ENCODE peak calls at places on chromosomes 13 and 19, in six cellular contexts. One of them, this sample, is unnamed.

GRCh38 chr19:3401004-3401768 is 34.8 kb downstream of the NFIC start:
- DNase-seq in HFF-Myc: no peak
- DNase-seq in sciatic nerve: no peak
- DNase-seq in astrocyte of the hippocampus: no peak
- DNase-seq in CD4-positive, CD25-positive, alpha-beta regulatory T cell: no peak
- DNase-seq in NCI-H345: no peak
- DNase-seq in this sample: no peak

GRCh38 chr19:13846533-13847032 is 30.4 kb upstream of the NANOS3 start:
- DNase-seq in HFF-Myc: no peak
- DNase-seq in sciatic nerve: peak; percentile 88
- DNase-seq in astrocyte of the hippocampus: peak; percentile 98
- DNase-seq in CD4-positive, CD25-positive, alpha-beta regulatory T cell: peak; percentile 99
- DNase-seq in NCI-H345: no peak
- DNase-seq in this sample: peak; percentile 85

GRCh38 chr19:5547881-5548280 is 19.9 kb downstream of the TINCR start:
- DNase-seq in HFF-Myc: no peak
- DNase-seq in sciatic nerve: no peak
- DNase-seq in astrocyte of the hippocampus: peak; percentile 39
- DNase-seq in CD4-positive, CD25-positive, alpha-beta regulatory T cell: no peak
- DNase-seq in NCI-H345: peak; percentile 10
- DNase-seq in this sample: peak; percentile 49

GRCh38 chr13:31444266-31444862 is 244.6 kb downstream of the B3GLCT start:
- DNase-seq in HFF-Myc: no peak
- DNase-seq in sciatic nerve: no peak
- DNase-seq in astrocyte of the hippocampus: no peak
- DNase-seq in CD4-positive, CD25-positive, alpha-beta regulatory T cell: no peak
- DNase-seq in NCI-H345: no peak
- DNase-seq in this sample: no peak

GRCh38 chr13:57557979-57558529 is 73.5 kb upstream of the PCDH17 start:
- DNase-seq in HFF-Myc: no peak
- DNase-seq in sciatic nerve: no peak
- DNase-seq in astrocyte of the hippocampus: peak; percentile 11
- DNase-seq in CD4-positive, CD25-positive, alpha-beta regulatory T cell: no peak
- DNase-seq in NCI-H345: no peak
- DNase-seq in this sample: peak; percentile 2

GRCh38 chr19:47241919-47242644 is 11.1 kb upstream of the BBC3 start:
- DNase-seq in HFF-Myc: no peak
- DNase-seq in sciatic nerve: no peak
- DNase-seq in astrocyte of the hippocampus: no peak
- DNase-seq in CD4-positive, CD25-positive, alpha-beta regulatory T cell: no peak
- DNase-seq in NCI-H345: no peak
- DNase-seq in this sample: no peak

GRCh38 chr13:21031594-21031993 is 29.8 kb downstream of the LATS2 start:
- DNase-seq in HFF-Myc: no peak
- DNase-seq in sciatic nerve: no peak
- DNase-seq in astrocyte of the hippocampus: no peak
- DNase-seq in CD4-positive, CD25-positive, alpha-beta regulatory T cell: no peak
- DNase-seq in NCI-H345: no peak
- DNase-seq in this sample: no peak

GRCh38 chr19:1907563-1908363 is 2.6 kb downstream of the ADAT3 start:
- DNase-seq in HFF-Myc: no peak
- DNase-seq in sciatic nerve: no peak
- DNase-seq in astrocyte of the hippocampus: no peak
- DNase-seq in CD4-positive, CD25-positive, alpha-beta regulatory T cell: no peak
- DNase-seq in NCI-H345: no peak
- DNase-seq in this sample: no peak

GRCh38 chr19:33279430-33280350 is 22.6 kb downstream of the CEBPA start:
- DNase-seq in HFF-Myc: no peak
- DNase-seq in sciatic nerve: no peak
- DNase-seq in astrocyte of the hippocampus: no peak
- DNase-seq in CD4-positive, CD25-positive, alpha-beta regulatory T cell: no peak
- DNase-seq in NCI-H345: peak; percentile 59
- DNase-seq in this sample: no peak

GRCh38 chr13:36778083-36778671 is 40.8 kb upstream of the RFXAP start:
- DNase-seq in HFF-Myc: no peak
- DNase-seq in sciatic nerve: no peak
- DNase-seq in astrocyte of the hippocampus: peak; percentile 86
- DNase-seq in CD4-positive, CD25-positive, alpha-beta regulatory T cell: no peak
- DNase-seq in NCI-H345: no peak
- DNase-seq in this sample: no peak

GRCh38 chr19:30374791-30375650 is 2.8 kb downstream of the ZNF536 start:
- DNase-seq in HFF-Myc: no peak
- DNase-seq in sciatic nerve: no peak
- DNase-seq in astrocyte of the hippocampus: peak; percentile 36
- DNase-seq in CD4-positive, CD25-positive, alpha-beta regulatory T cell: no peak
- DNase-seq in NCI-H345: no peak
- DNase-seq in this sample: no peak

GRCh38 chr13:78319101-78319627 is 284.2 kb downstream of the POU4F1 start:
- DNase-seq in HFF-Myc: no peak
- DNase-seq in sciatic nerve: no peak
- DNase-seq in astrocyte of the hippocampus: no peak
- DNase-seq in CD4-positive, CD25-positive, alpha-beta regulatory T cell: no peak
- DNase-seq in NCI-H345: no peak
- DNase-seq in this sample: no peak

GRCh38 chr13:100490692-100491091 is 97.9 kb downstream of the GGACT start:
- DNase-seq in HFF-Myc: no peak
- DNase-seq in sciatic nerve: no peak
- DNase-seq in astrocyte of the hippocampus: peak; percentile 29
- DNase-seq in CD4-positive, CD25-positive, alpha-beta regulatory T cell: no peak
- DNase-seq in NCI-H345: peak; percentile 78
- DNase-seq in this sample: peak; percentile 77

GRCh38 chr19:50324331-50324730 is 4.8 kb downstream of the KCNC3 start:
- DNase-seq in HFF-Myc: no peak
- DNase-seq in sciatic nerve: no peak
- DNase-seq in astrocyte of the hippocampus: no peak
- DNase-seq in CD4-positive, CD25-positive, alpha-beta regulatory T cell: no peak
- DNase-seq in NCI-H345: no peak
- DNase-seq in this sample: no peak

GRCh38 chr13:112725346-112726017 is 35.6 kb downstream of the ATP11A start:
- DNase-seq in HFF-Myc: no peak
- DNase-seq in sciatic nerve: peak; percentile 50
- DNase-seq in astrocyte of the hippocampus: peak; percentile 51
- DNase-seq in CD4-positive, CD25-positive, alpha-beta regulatory T cell: no peak
- DNase-seq in NCI-H345: peak; percentile 78
- DNase-seq in this sample: peak; percentile 77

GRCh38 chr19:30752201-30752600 is 380.0 kb downstream of the ZNF536 start:
- DNase-seq in HFF-Myc: no peak
- DNase-seq in sciatic nerve: no peak
- DNase-seq in astrocyte of the hippocampus: no peak
- DNase-seq in CD4-positive, CD25-positive, alpha-beta regulatory T cell: no peak
- DNase-seq in NCI-H345: no peak
- DNase-seq in this sample: no peak

GRCh38 chr13:45833663-45834062 is 17.9 kb downstream of the SIAH3 start:
- DNase-seq in HFF-Myc: no peak
- DNase-seq in sciatic nerve: no peak
- DNase-seq in astrocyte of the hippocampus: peak; percentile 89
- DNase-seq in CD4-positive, CD25-positive, alpha-beta regulatory T cell: no peak
- DNase-seq in NCI-H345: no peak
- DNase-seq in this sample: peak; percentile 5

GRCh38 chr13:59398127-59398526 is 765.6 kb downstream of the DIAPH3 start:
- DNase-seq in HFF-Myc: no peak
- DNase-seq in sciatic nerve: no peak
- DNase-seq in astrocyte of the hippocampus: peak; percentile 19
- DNase-seq in CD4-positive, CD25-positive, alpha-beta regulatory T cell: no peak
- DNase-seq in NCI-H345: no peak
- DNase-seq in this sample: no peak

GRCh38 chr19:49086296-49086695 is 1.0 kb downstream of the SNRNP70 start:
- DNase-seq in HFF-Myc: no peak
- DNase-seq in sciatic nerve: no peak
- DNase-seq in astrocyte of the hippocampus: no peak
- DNase-seq in CD4-positive, CD25-positive, alpha-beta regulatory T cell: no peak
- DNase-seq in NCI-H345: no peak
- DNase-seq in this sample: no peak

GRCh38 chr13:51663980-51664957 is 80.0 kb downstream of the WDFY2 start:
- DNase-seq in HFF-Myc: no peak
- DNase-seq in sciatic nerve: no peak
- DNase-seq in astrocyte of the hippocampus: no peak
- DNase-seq in CD4-positive, CD25-positive, alpha-beta regulatory T cell: no peak
- DNase-seq in NCI-H345: no peak
- DNase-seq in this sample: no peak

GRCh38 chr19:56720281-56720680 is 48.7 kb upstream of the ZNF835 start:
- DNase-seq in HFF-Myc: no peak
- DNase-seq in sciatic nerve: no peak
- DNase-seq in astrocyte of the hippocampus: peak; percentile 10
- DNase-seq in CD4-positive, CD25-positive, alpha-beta regulatory T cell: no peak
- DNase-seq in NCI-H345: no peak
- DNase-seq in this sample: no peak

GRCh38 chr13:97067342-97067895 is 73.1 kb upstream of the OXGR1 start:
- DNase-seq in HFF-Myc: no peak
- DNase-seq in sciatic nerve: no peak
- DNase-seq in astrocyte of the hippocampus: no peak
- DNase-seq in CD4-positive, CD25-positive, alpha-beta regulatory T cell: no peak
- DNase-seq in NCI-H345: no peak
- DNase-seq in this sample: no peak

GRCh38 chr19:47891923-47892666 is 6.0 kb upstream of the SULT2A1 start:
- DNase-seq in HFF-Myc: no peak
- DNase-seq in sciatic nerve: peak; percentile 1
- DNase-seq in astrocyte of the hippocampus: no peak
- DNase-seq in CD4-positive, CD25-positive, alpha-beta regulatory T cell: no peak
- DNase-seq in NCI-H345: no peak
- DNase-seq in this sample: no peak

GRCh38 chr19:4800591-4801081 is 9.1 kb downstream of the FEM1A start:
- DNase-seq in HFF-Myc: no peak
- DNase-seq in sciatic nerve: no peak
- DNase-seq in astrocyte of the hippocampus: no peak
- DNase-seq in CD4-positive, CD25-positive, alpha-beta regulatory T cell: no peak
- DNase-seq in NCI-H345: no peak
- DNase-seq in this sample: no peak

GRCh38 chr19:46571495-46571894 is 29.6 kb upstream of the CALM3 start:
- DNase-seq in HFF-Myc: no peak
- DNase-seq in sciatic nerve: no peak
- DNase-seq in astrocyte of the hippocampus: peak; percentile 31
- DNase-seq in CD4-positive, CD25-positive, alpha-beta regulatory T cell: no peak
- DNase-seq in NCI-H345: no peak
- DNase-seq in this sample: no peak

GRCh38 chr19:14023404-14024235 is 4.3 kb upstream of the RLN3 start:
- DNase-seq in HFF-Myc: no peak
- DNase-seq in sciatic nerve: no peak
- DNase-seq in astrocyte of the hippocampus: peak; percentile 50
- DNase-seq in CD4-positive, CD25-positive, alpha-beta regulatory T cell: no peak
- DNase-seq in NCI-H345: no peak
- DNase-seq in this sample: no peak

GRCh38 chr13:22744688-22745452 is 435.9 kb upstream of the SGCG start:
- DNase-seq in HFF-Myc: no peak
- DNase-seq in sciatic nerve: no peak
- DNase-seq in astrocyte of the hippocampus: no peak
- DNase-seq in CD4-positive, CD25-positive, alpha-beta regulatory T cell: no peak
- DNase-seq in NCI-H345: no peak
- DNase-seq in this sample: no peak